ENCODE peak calls at places on chromosomes 3 and 15, in ten cellular contexts. One of them, this sample, is unnamed.

GRCh38 chr15:48579945-48580671 is 65.4 kb downstream of the FBN1 start:
- DNase-seq in PC-3: no peak
- DNase-seq in heart left ventricle: no peak
- DNase-seq in MM.1S: no peak
- DNase-seq in pancreas: no peak
- DNase-seq in CD8-positive, alpha-beta memory T cell: no peak
- DNase-seq in thoracic aorta: no peak
- DNase-seq in GM23248: peak; percentile 61
- DNase-seq in right cardiac atrium: no peak
- DNase-seq in sigmoid colon: no peak
- DNase-seq in this sample: no peak

GRCh38 chr3:15042936-15043335 is 22.2 kb downstream of the MRPS25 start:
- DNase-seq in PC-3: no peak
- DNase-seq in heart left ventricle: no peak
- DNase-seq in MM.1S: no peak
- DNase-seq in pancreas: no peak
- DNase-seq in CD8-positive, alpha-beta memory T cell: no peak
- DNase-seq in thoracic aorta: no peak
- DNase-seq in GM23248: peak; percentile 43
- DNase-seq in right cardiac atrium: no peak
- DNase-seq in sigmoid colon: no peak
- DNase-seq in this sample: no peak

GRCh38 chr3:183653209-183654064 is 18.0 kb downstream of the KLHL24 start:
- DNase-seq in PC-3: peak; percentile 11
- DNase-seq in heart left ventricle: no peak
- DNase-seq in MM.1S: no peak
- DNase-seq in pancreas: no peak
- DNase-seq in CD8-positive, alpha-beta memory T cell: no peak
- DNase-seq in thoracic aorta: no peak
- DNase-seq in GM23248: no peak
- DNase-seq in right cardiac atrium: no peak
- DNase-seq in sigmoid colon: no peak
- DNase-seq in this sample: no peak

GRCh38 chr3:108744762-108745161 is 12.4 kb downstream of the RETNLB start:
- DNase-seq in PC-3: no peak
- DNase-seq in heart left ventricle: no peak
- DNase-seq in MM.1S: no peak
- DNase-seq in pancreas: no peak
- DNase-seq in CD8-positive, alpha-beta memory T cell: no peak
- DNase-seq in thoracic aorta: no peak
- DNase-seq in GM23248: no peak
- DNase-seq in right cardiac atrium: no peak
- DNase-seq in sigmoid colon: no peak
- DNase-seq in this sample: no peak

GRCh38 chr15:83475551-83475950 is 28.4 kb downstream of the SH3GL3 start:
- DNase-seq in PC-3: peak; percentile 73
- DNase-seq in heart left ventricle: no peak
- DNase-seq in MM.1S: no peak
- DNase-seq in pancreas: no peak
- DNase-seq in CD8-positive, alpha-beta memory T cell: no peak
- DNase-seq in thoracic aorta: no peak
- DNase-seq in GM23248: peak; percentile 40
- DNase-seq in right cardiac atrium: no peak
- DNase-seq in sigmoid colon: no peak
- DNase-seq in this sample: no peak

GRCh38 chr3:46019707-46020106 is 7.6 kb downstream of the XCR1 start:
- DNase-seq in PC-3: no peak
- DNase-seq in heart left ventricle: no peak
- DNase-seq in MM.1S: no peak
- DNase-seq in pancreas: no peak
- DNase-seq in CD8-positive, alpha-beta memory T cell: no peak
- DNase-seq in thoracic aorta: no peak
- DNase-seq in GM23248: peak; percentile 78
- DNase-seq in right cardiac atrium: no peak
- DNase-seq in sigmoid colon: no peak
- DNase-seq in this sample: no peak

GRCh38 chr15:101267320-101268104 is 9.8 kb downstream of the SELENOS start:
- DNase-seq in PC-3: peak; percentile 13
- DNase-seq in heart left ventricle: no peak
- DNase-seq in MM.1S: no peak
- DNase-seq in pancreas: peak; percentile 62
- DNase-seq in CD8-positive, alpha-beta memory T cell: no peak
- DNase-seq in thoracic aorta: no peak
- DNase-seq in GM23248: peak; percentile 94
- DNase-seq in right cardiac atrium: peak; percentile 79
- DNase-seq in sigmoid colon: no peak
- DNase-seq in this sample: no peak

GRCh38 chr3:197224034-197224444 is 74.4 kb downstream of the DLG1 start:
- DNase-seq in PC-3: peak; percentile 81
- DNase-seq in heart left ventricle: no peak
- DNase-seq in MM.1S: peak; percentile 76
- DNase-seq in pancreas: no peak
- DNase-seq in CD8-positive, alpha-beta memory T cell: no peak
- DNase-seq in thoracic aorta: no peak
- DNase-seq in GM23248: peak; percentile 73
- DNase-seq in right cardiac atrium: no peak
- DNase-seq in sigmoid colon: no peak
- DNase-seq in this sample: no peak

GRCh38 chr3:129985113-129985512 is 10.6 kb downstream of the TRH start:
- DNase-seq in PC-3: no peak
- DNase-seq in heart left ventricle: no peak
- DNase-seq in MM.1S: no peak
- DNase-seq in pancreas: no peak
- DNase-seq in CD8-positive, alpha-beta memory T cell: no peak
- DNase-seq in thoracic aorta: no peak
- DNase-seq in GM23248: no peak
- DNase-seq in right cardiac atrium: peak; percentile 81
- DNase-seq in sigmoid colon: no peak
- DNase-seq in this sample: no peak

GRCh38 chr3:32276279-32276841 is 37.9 kb downstream of the CMTM8 start:
- DNase-seq in PC-3: peak; percentile 57
- DNase-seq in heart left ventricle: no peak
- DNase-seq in MM.1S: no peak
- DNase-seq in pancreas: no peak
- DNase-seq in CD8-positive, alpha-beta memory T cell: no peak
- DNase-seq in thoracic aorta: no peak
- DNase-seq in GM23248: no peak
- DNase-seq in right cardiac atrium: no peak
- DNase-seq in sigmoid colon: no peak
- DNase-seq in this sample: no peak

GRCh38 chr15:67955256-67955655 is 98.9 kb upstream of the PIAS1 start:
- DNase-seq in PC-3: no peak
- DNase-seq in heart left ventricle: no peak
- DNase-seq in MM.1S: no peak
- DNase-seq in pancreas: no peak
- DNase-seq in CD8-positive, alpha-beta memory T cell: no peak
- DNase-seq in thoracic aorta: no peak
- DNase-seq in GM23248: no peak
- DNase-seq in right cardiac atrium: no peak
- DNase-seq in sigmoid colon: no peak
- DNase-seq in this sample: no peak

GRCh38 chr15:25058080-25058785 is 103.4 kb downstream of the SNRPN start:
- DNase-seq in PC-3: no peak
- DNase-seq in heart left ventricle: peak; percentile 27
- DNase-seq in MM.1S: no peak
- DNase-seq in pancreas: no peak
- DNase-seq in CD8-positive, alpha-beta memory T cell: no peak
- DNase-seq in thoracic aorta: no peak
- DNase-seq in GM23248: no peak
- DNase-seq in right cardiac atrium: no peak
- DNase-seq in sigmoid colon: no peak
- DNase-seq in this sample: no peak
- H3K9me3 ChIP-seq in PC-3: peaks cover 76% of the 10 kb centered on the region
- H3K9me3 ChIP-seq in heart left ventricle: peaks cover 29% of the 10 kb centered on the region
- H3K9me3 ChIP-seq in MM.1S: no peaks in the 10 kb centered on the region
- H3K9me3 ChIP-seq in pancreas: peaks cover 54% of the 10 kb centered on the region
- H3K9me3 ChIP-seq in CD8-positive, alpha-beta memory T cell: peaks cover 99% of the 10 kb centered on the region
- H3K9me3 ChIP-seq in thoracic aorta: peaks cover 100% of the 10 kb centered on the region
- H3K9me3 ChIP-seq in GM23248: no peaks in the 10 kb centered on the region
- H3K9me3 ChIP-seq in right cardiac atrium: peaks cover 95% of the 10 kb centered on the region
- H3K9me3 ChIP-seq in sigmoid colon: peaks cover 99% of the 10 kb centered on the region
- H3K9me3 ChIP-seq in this sample: peaks cover 54% of the 10 kb centered on the region

GRCh38 chr3:90261481-90262433 is 1154.3 kb downstream of the EPHA3 start:
- DNase-seq in PC-3: no peak
- DNase-seq in heart left ventricle: no peak
- DNase-seq in MM.1S: no peak
- DNase-seq in pancreas: no peak
- DNase-seq in CD8-positive, alpha-beta memory T cell: no peak
- DNase-seq in thoracic aorta: no peak
- DNase-seq in GM23248: no peak
- DNase-seq in right cardiac atrium: no peak
- DNase-seq in sigmoid colon: no peak
- DNase-seq in this sample: no peak
- H3K9me3 ChIP-seq in PC-3: peaks cover 14% of the 10 kb centered on the region
- H3K9me3 ChIP-seq in heart left ventricle: peaks cover 7% of the 10 kb centered on the region
- H3K9me3 ChIP-seq in MM.1S: no peaks in the 10 kb centered on the region
- H3K9me3 ChIP-seq in pancreas: no peaks in the 10 kb centered on the region
- H3K9me3 ChIP-seq in CD8-positive, alpha-beta memory T cell: no peaks in the 10 kb centered on the region
- H3K9me3 ChIP-seq in thoracic aorta: peaks cover 8% of the 10 kb centered on the region
- H3K9me3 ChIP-seq in GM23248: no peaks in the 10 kb centered on the region
- H3K9me3 ChIP-seq in right cardiac atrium: no peaks in the 10 kb centered on the region
- H3K9me3 ChIP-seq in sigmoid colon: peaks cover 5% of the 10 kb centered on the region
- H3K9me3 ChIP-seq in this sample: no peaks in the 10 kb centered on the region

GRCh38 chr15:27563765-27564164 is 535.4 kb downstream of the OCA2 start:
- DNase-seq in PC-3: no peak
- DNase-seq in heart left ventricle: no peak
- DNase-seq in MM.1S: no peak
- DNase-seq in pancreas: no peak
- DNase-seq in CD8-positive, alpha-beta memory T cell: no peak
- DNase-seq in thoracic aorta: no peak
- DNase-seq in GM23248: no peak
- DNase-seq in right cardiac atrium: no peak
- DNase-seq in sigmoid colon: no peak
- DNase-seq in this sample: no peak

GRCh38 chr15:27561816-27562215 is 537.3 kb downstream of the OCA2 start:
- DNase-seq in PC-3: no peak
- DNase-seq in heart left ventricle: no peak
- DNase-seq in MM.1S: no peak
- DNase-seq in pancreas: no peak
- DNase-seq in CD8-positive, alpha-beta memory T cell: no peak
- DNase-seq in thoracic aorta: no peak
- DNase-seq in GM23248: no peak
- DNase-seq in right cardiac atrium: no peak
- DNase-seq in sigmoid colon: no peak
- DNase-seq in this sample: no peak

GRCh38 chr15:27564656-27565055 is 534.5 kb downstream of the OCA2 start:
- DNase-seq in PC-3: no peak
- DNase-seq in heart left ventricle: no peak
- DNase-seq in MM.1S: no peak
- DNase-seq in pancreas: no peak
- DNase-seq in CD8-positive, alpha-beta memory T cell: no peak
- DNase-seq in thoracic aorta: no peak
- DNase-seq in GM23248: no peak
- DNase-seq in right cardiac atrium: no peak
- DNase-seq in sigmoid colon: no peak
- DNase-seq in this sample: no peak
- H3K9me3 ChIP-seq in PC-3: peaks cover 31% of the 10 kb centered on the region
- H3K9me3 ChIP-seq in heart left ventricle: no peaks in the 10 kb centered on the region
- H3K9me3 ChIP-seq in MM.1S: no peaks in the 10 kb centered on the region
- H3K9me3 ChIP-seq in pancreas: no peaks in the 10 kb centered on the region
- H3K9me3 ChIP-seq in CD8-positive, alpha-beta memory T cell: no peaks in the 10 kb centered on the region
- H3K9me3 ChIP-seq in thoracic aorta: no peaks in the 10 kb centered on the region
- H3K9me3 ChIP-seq in GM23248: no peaks in the 10 kb centered on the region
- H3K9me3 ChIP-seq in right cardiac atrium: no peaks in the 10 kb centered on the region
- H3K9me3 ChIP-seq in sigmoid colon: no peaks in the 10 kb centered on the region
- H3K9me3 ChIP-seq in this sample: no peaks in the 10 kb centered on the region

GRCh38 chr15:27475395-27475794 is 504.4 kb downstream of the GABRG3 start:
- DNase-seq in PC-3: no peak
- DNase-seq in heart left ventricle: no peak
- DNase-seq in MM.1S: no peak
- DNase-seq in pancreas: no peak
- DNase-seq in CD8-positive, alpha-beta memory T cell: no peak
- DNase-seq in thoracic aorta: no peak
- DNase-seq in GM23248: no peak
- DNase-seq in right cardiac atrium: no peak
- DNase-seq in sigmoid colon: no peak
- DNase-seq in this sample: no peak

GRCh38 chr15:27468151-27468556 is 497.2 kb downstream of the GABRG3 start:
- DNase-seq in PC-3: no peak
- DNase-seq in heart left ventricle: no peak
- DNase-seq in MM.1S: no peak
- DNase-seq in pancreas: no peak
- DNase-seq in CD8-positive, alpha-beta memory T cell: no peak
- DNase-seq in thoracic aorta: no peak
- DNase-seq in GM23248: no peak
- DNase-seq in right cardiac atrium: no peak
- DNase-seq in sigmoid colon: no peak
- DNase-seq in this sample: no peak

GRCh38 chr15:27479232-27480140 is 508.5 kb downstream of the GABRG3 start:
- DNase-seq in PC-3: no peak
- DNase-seq in heart left ventricle: no peak
- DNase-seq in MM.1S: no peak
- DNase-seq in pancreas: no peak
- DNase-seq in CD8-positive, alpha-beta memory T cell: no peak
- DNase-seq in thoracic aorta: no peak
- DNase-seq in GM23248: peak; percentile 16
- DNase-seq in right cardiac atrium: no peak
- DNase-seq in sigmoid colon: no peak
- DNase-seq in this sample: no peak

DNA sequence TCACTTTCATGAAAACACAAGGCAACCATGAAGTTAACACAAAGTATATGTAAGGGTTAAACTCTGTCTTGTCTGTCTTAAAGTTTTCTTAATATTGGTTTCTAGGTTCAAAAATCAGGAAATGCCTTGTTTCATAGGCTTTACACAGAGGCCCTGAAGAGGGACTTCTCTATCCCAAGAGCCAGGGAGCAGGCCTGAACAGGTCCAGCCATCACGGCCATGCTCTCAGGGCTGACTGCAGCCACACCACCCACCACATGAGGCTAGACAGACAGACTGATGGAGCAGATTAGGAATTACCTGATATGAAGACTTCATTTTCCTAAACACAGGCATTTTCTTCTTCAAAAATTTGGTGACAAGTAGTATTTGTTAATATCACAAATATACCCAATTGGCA is 502.9 kb downstream of the GABRG3 start:
- DNase-seq in PC-3: no peak
- DNase-seq in heart left ventricle: no peak
- DNase-seq in MM.1S: no peak
- DNase-seq in pancreas: no peak
- DNase-seq in CD8-positive, alpha-beta memory T cell: no peak
- DNase-seq in thoracic aorta: no peak
- DNase-seq in GM23248: no peak
- DNase-seq in right cardiac atrium: no peak
- DNase-seq in sigmoid colon: no peak
- DNase-seq in this sample: no peak
- H3K9me3 ChIP-seq in PC-3: peaks cover 16% of the 10 kb centered on the region
- H3K9me3 ChIP-seq in heart left ventricle: no peaks in the 10 kb centered on the region
- H3K9me3 ChIP-seq in MM.1S: no peaks in the 10 kb centered on the region
- H3K9me3 ChIP-seq in pancreas: no peaks in the 10 kb centered on the region
- H3K9me3 ChIP-seq in CD8-positive, alpha-beta memory T cell: no peaks in the 10 kb centered on the region
- H3K9me3 ChIP-seq in thoracic aorta: no peaks in the 10 kb centered on the region
- H3K9me3 ChIP-seq in GM23248: no peaks in the 10 kb centered on the region
- H3K9me3 ChIP-seq in right cardiac atrium: no peaks in the 10 kb centered on the region
- H3K9me3 ChIP-seq in sigmoid colon: no peaks in the 10 kb centered on the region
- H3K9me3 ChIP-seq in this sample: no peaks in the 10 kb centered on the region